ENCODE peak calls at places on chromosomes 3 and 15, in nine cellular contexts. One of them, this sample, is unnamed.

GRCh38 chr3:52126036-52126435 is 28.2 kb downstream of the POC1A start:
- DNase-seq in cardiac fibroblast: peak
- DNase-seq in heart left ventricle: peak
- DNase-seq in activated B cell treated with CpG ODN at 0.5 μM for 24 hours: no peak
- DNase-seq in endothelial cell of umbilical vein: no peak
- DNase-seq in AG09319: no peak
- DNase-seq in BJ: no peak
- DNase-seq in Caco-2: no peak
- DNase-seq in endothelial cell: no peak
- DNase-seq in this sample: no peak

GRCh38 chr15:21261965-21262850 is 178.1 kb downstream of the POTEB3 start:
- DNase-seq in activated B cell treated with CpG ODN at 0.5 μM for 24 hours: no peak
- DNase-seq in endothelial cell: no peak
- DNase-seq in Caco-2: no peak
- DNase-seq in cardiac fibroblast: no peak
- DNase-seq in endothelial cell of umbilical vein: no peak
- DNase-seq in BJ: no peak
- DNase-seq in AG09319: no peak
- DNase-seq in heart left ventricle: peak
- DNase-seq in this sample: no peak

GRCh38 chr3:16300881-16301359 is 35.9 kb downstream of the OXNAD1 start:
- DNase-seq in activated B cell treated with CpG ODN at 0.5 μM for 24 hours: no peak
- DNase-seq in endothelial cell: no peak
- DNase-seq in cardiac fibroblast: no peak
- DNase-seq in endothelial cell of umbilical vein: no peak
- DNase-seq in Caco-2: no peak
- DNase-seq in heart left ventricle: no peak
- DNase-seq in BJ: no peak
- DNase-seq in AG09319: no peak
- DNase-seq in this sample: no peak

GRCh38 chr3:41234823-41235722 is 35.8 kb downstream of the CTNNB1 start:
- DNase-seq in cardiac fibroblast: peak
- DNase-seq in Caco-2: no peak
- DNase-seq in endothelial cell: no peak
- DNase-seq in heart left ventricle: no peak
- DNase-seq in AG09319: no peak
- DNase-seq in BJ: no peak
- DNase-seq in endothelial cell of umbilical vein: no peak
- DNase-seq in activated B cell treated with CpG ODN at 0.5 μM for 24 hours: no peak
- DNase-seq in this sample: peak

GRCh38 chr3:36219398-36219797 is 160.9 kb upstream of the STAC start:
- DNase-seq in endothelial cell of umbilical vein: no peak
- DNase-seq in Caco-2: no peak
- DNase-seq in cardiac fibroblast: no peak
- DNase-seq in activated B cell treated with CpG ODN at 0.5 μM for 24 hours: no peak
- DNase-seq in BJ: peak
- DNase-seq in heart left ventricle: no peak
- DNase-seq in AG09319: no peak
- DNase-seq in endothelial cell: no peak
- DNase-seq in this sample: peak

GRCh38 chr15:88894348-88894818 is 961 bp downstream of the HAPLN3 start:
- DNase-seq in heart left ventricle: peak
- DNase-seq in BJ: no peak
- DNase-seq in Caco-2: peak
- DNase-seq in AG09319: no peak
- DNase-seq in cardiac fibroblast: peak
- DNase-seq in endothelial cell of umbilical vein: peak
- DNase-seq in endothelial cell: peak
- DNase-seq in activated B cell treated with CpG ODN at 0.5 μM for 24 hours: peak
- DNase-seq in this sample: no peak

GRCh38 chr15:72155021-72155621 is 36.9 kb downstream of the SENP8 start:
- DNase-seq in endothelial cell: no peak
- DNase-seq in cardiac fibroblast: peak
- DNase-seq in Caco-2: no peak
- DNase-seq in activated B cell treated with CpG ODN at 0.5 μM for 24 hours: no peak
- DNase-seq in endothelial cell of umbilical vein: peak
- DNase-seq in heart left ventricle: peak
- DNase-seq in BJ: no peak
- DNase-seq in AG09319: no peak
- DNase-seq in this sample: no peak

GRCh38 chr3:87145553-87145952 is 81.6 kb upstream of the CHMP2B start:
- DNase-seq in cardiac fibroblast: peak
- DNase-seq in activated B cell treated with CpG ODN at 0.5 μM for 24 hours: no peak
- DNase-seq in BJ: no peak
- DNase-seq in endothelial cell: no peak
- DNase-seq in heart left ventricle: no peak
- DNase-seq in AG09319: no peak
- DNase-seq in endothelial cell of umbilical vein: no peak
- DNase-seq in Caco-2: peak
- DNase-seq in this sample: no peak

GRCh38 chr3:186991470-186991869 is 61.1 kb downstream of the ST6GAL1 start:
- DNase-seq in activated B cell treated with CpG ODN at 0.5 μM for 24 hours: no peak
- DNase-seq in Caco-2: no peak
- DNase-seq in AG09319: no peak
- DNase-seq in cardiac fibroblast: no peak
- DNase-seq in BJ: no peak
- DNase-seq in heart left ventricle: no peak
- DNase-seq in endothelial cell: no peak
- DNase-seq in endothelial cell of umbilical vein: no peak
- DNase-seq in this sample: no peak
- TF ChIP-seq CTCF in activated B cell treated with CpG ODN at 0.5 μM for 24 hours: no peak
- TF ChIP-seq CTCF in Caco-2: no peak
- TF ChIP-seq CTCF in AG09319: no peak
- TF ChIP-seq CTCF in cardiac fibroblast: no peak
- TF ChIP-seq CTCF in BJ: no peak
- TF ChIP-seq CTCF in heart left ventricle: no peak
- TF ChIP-seq CTCF in endothelial cell: no peak
- TF ChIP-seq CTCF in endothelial cell of umbilical vein: no peak
- TF ChIP-seq CTCF in this sample: no peak

DNA sequence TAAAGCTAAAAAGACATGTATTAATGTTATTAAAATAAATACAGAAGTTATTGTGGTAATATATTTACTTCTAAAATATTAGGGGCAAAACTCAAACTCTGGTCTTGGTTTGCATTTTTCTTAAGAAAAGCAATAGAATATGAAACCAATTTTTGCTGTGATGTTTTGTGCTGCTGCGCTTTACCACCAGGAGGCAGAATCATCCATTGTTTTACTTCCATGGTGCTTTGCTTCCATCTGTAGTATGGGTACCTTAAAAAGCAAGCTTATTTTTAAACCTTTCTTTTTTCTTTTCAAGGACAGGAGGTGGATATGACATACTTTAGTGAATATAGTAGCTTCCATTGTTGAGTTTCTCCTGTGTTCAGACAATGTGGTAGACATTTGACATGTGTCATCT is 46.6 kb upstream of the MRPL3 start:
- DNase-seq in endothelial cell of umbilical vein: no peak
- DNase-seq in cardiac fibroblast: no peak
- DNase-seq in activated B cell treated with CpG ODN at 0.5 μM for 24 hours: no peak
- DNase-seq in heart left ventricle: no peak
- DNase-seq in BJ: no peak
- DNase-seq in Caco-2: no peak
- DNase-seq in AG09319: no peak
- DNase-seq in endothelial cell: peak
- DNase-seq in this sample: no peak
- TF ChIP-seq CTCF in endothelial cell of umbilical vein: peak
- TF ChIP-seq CTCF in cardiac fibroblast: peak
- TF ChIP-seq CTCF in activated B cell treated with CpG ODN at 0.5 μM for 24 hours: no peak
- TF ChIP-seq CTCF in heart left ventricle: no peak
- TF ChIP-seq CTCF in BJ: peak
- TF ChIP-seq CTCF in Caco-2: peak
- TF ChIP-seq CTCF in AG09319: peak
- TF ChIP-seq CTCF in endothelial cell: peak
- TF ChIP-seq CTCF in this sample: peak

GRCh38 chr3:72930754-72931153 is 42.9 kb downstream of the GXYLT2 start:
- DNase-seq in Caco-2: no peak
- DNase-seq in heart left ventricle: no peak
- DNase-seq in BJ: no peak
- DNase-seq in activated B cell treated with CpG ODN at 0.5 μM for 24 hours: no peak
- DNase-seq in endothelial cell: no peak
- DNase-seq in cardiac fibroblast: no peak
- DNase-seq in AG09319: no peak
- DNase-seq in endothelial cell of umbilical vein: no peak
- DNase-seq in this sample: no peak

DNA sequence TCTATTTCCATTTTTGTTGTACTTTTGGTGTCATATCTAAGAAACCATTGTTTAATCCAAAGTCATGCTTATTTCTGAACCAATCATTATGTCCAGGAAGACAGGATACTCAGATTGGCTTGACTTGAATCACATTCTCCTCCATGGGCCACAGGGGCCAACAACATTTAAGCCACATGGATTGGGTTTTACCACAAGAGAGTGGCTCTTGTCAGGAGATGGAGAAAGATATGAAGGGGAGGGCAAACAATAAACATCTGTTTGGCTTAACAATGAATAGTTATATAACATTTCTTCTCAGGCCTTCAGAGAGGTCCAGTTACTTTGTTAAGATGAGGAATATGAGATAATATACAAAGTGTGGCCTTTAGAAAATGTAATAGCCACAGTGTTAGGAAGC is 44.6 kb downstream of the GXYLT2 start:
- DNase-seq in activated B cell treated with CpG ODN at 0.5 μM for 24 hours: no peak
- DNase-seq in endothelial cell of umbilical vein: no peak
- DNase-seq in AG09319: no peak
- DNase-seq in endothelial cell: no peak
- DNase-seq in BJ: no peak
- DNase-seq in cardiac fibroblast: no peak
- DNase-seq in heart left ventricle: no peak
- DNase-seq in Caco-2: no peak
- DNase-seq in this sample: no peak
- TF ChIP-seq CTCF in activated B cell treated with CpG ODN at 0.5 μM for 24 hours: no peak
- TF ChIP-seq CTCF in endothelial cell of umbilical vein: no peak
- TF ChIP-seq CTCF in AG09319: no peak
- TF ChIP-seq CTCF in endothelial cell: no peak
- TF ChIP-seq CTCF in BJ: no peak
- TF ChIP-seq CTCF in cardiac fibroblast: no peak
- TF ChIP-seq CTCF in heart left ventricle: no peak
- TF ChIP-seq CTCF in Caco-2: no peak
- TF ChIP-seq CTCF in this sample: no peak

DNA sequence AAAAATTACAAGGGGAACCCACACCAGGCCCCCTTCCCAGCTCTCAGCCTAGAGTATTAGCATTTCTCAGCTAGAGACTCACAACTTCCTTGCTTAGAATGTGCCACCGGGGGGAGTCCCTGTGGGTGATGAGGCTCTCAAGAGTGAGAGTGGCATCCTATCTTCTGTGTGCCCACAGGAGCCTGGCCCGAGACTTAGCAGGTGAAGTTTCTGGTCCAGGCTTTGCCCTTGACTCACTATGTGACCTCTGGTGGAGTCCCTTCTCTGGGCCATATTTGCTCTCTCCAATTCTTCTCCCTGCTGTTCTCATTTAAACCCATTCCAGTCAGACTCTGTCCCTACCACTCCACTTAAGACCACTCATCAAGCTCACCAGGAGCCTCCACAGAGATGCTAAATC is 18.1 kb downstream of the CLK3 start:
- DNase-seq in heart left ventricle: no peak
- DNase-seq in AG09319: no peak
- DNase-seq in endothelial cell of umbilical vein: no peak
- DNase-seq in Caco-2: no peak
- DNase-seq in endothelial cell: no peak
- DNase-seq in BJ: no peak
- DNase-seq in activated B cell treated with CpG ODN at 0.5 μM for 24 hours: no peak
- DNase-seq in cardiac fibroblast: no peak
- DNase-seq in this sample: no peak
- TF ChIP-seq CTCF in heart left ventricle: no peak
- TF ChIP-seq CTCF in AG09319: no peak
- TF ChIP-seq CTCF in endothelial cell of umbilical vein: no peak
- TF ChIP-seq CTCF in Caco-2: no peak
- TF ChIP-seq CTCF in endothelial cell: no peak
- TF ChIP-seq CTCF in BJ: no peak
- TF ChIP-seq CTCF in activated B cell treated with CpG ODN at 0.5 μM for 24 hours: no peak
- TF ChIP-seq CTCF in cardiac fibroblast: no peak
- TF ChIP-seq CTCF in this sample: no peak

This sample was measured in astrocyte of the cerebellum.